ENCODE peak calls at places on chromosomes 13 and 19, in four cellular contexts. V is CD4-positive, CD25-positive, alpha-beta regulatory T cell; F is cardiac muscle cell; L is IMR-90. X is an unnamed sample. For H3K27me3, the result is how much of the 10 kb centered on the place peaks cover.

GRCh38 chr13:21175656-21176194 is 627 bp downstream of the SKA3 start:
- DNase-seq in F (no peak), V (no peak), L (peak), X (no peak)

GRCh38 chr13:50594276-50594970 is 249.1 kb downstream of the DLEU7 start:
- DNase-seq in F (no peak), V (peak), L (no peak), X (no peak)

GRCh38 chr13:20713751-20714150 is 10.3 kb downstream of the IL17D start:
- DNase-seq in V (no peak), F (no peak), L (peak), X (no peak)

GRCh38 chr13:51520524-51520923 is 63.7 kb upstream of the WDFY2 start:
- DNase-seq in V (no peak), F (no peak), L (peak), X (no peak)

GRCh38 chr19:55005684-55006488 is 32.2 kb downstream of the GP6 start:
- DNase-seq in F (peak), L (no peak), V (peak), X (peak)

GRCh38 chr13:19852766-19853165 is 10.7 kb downstream of the ZMYM5 start:
- DNase-seq in F (no peak), V (no peak), L (no peak), X (no peak)

GRCh38 chr13:43963726-43964125 is 84.0 kb downstream of the LACC1 start:
- DNase-seq in F (peak), V (no peak), L (no peak), X (no peak)

GRCh38 chr19:45311640-45312039 is 11.0 kb downstream of the CKM start:
- DNase-seq in F (no peak), L (no peak), V (no peak), X (no peak)

GRCh38 chr13:89925107-89925506 is 1422.4 kb upstream of the MIR17HG start:
- DNase-seq in L (peak), V (no peak), F (peak), X (no peak)

GRCh38 chr13:29925457-29925856 is 75.0 kb upstream of the UBL3 start:
- DNase-seq in L (peak), V (no peak), F (peak), X (no peak)

GRCh38 chr13:98771838-98772611 is 19.6 kb upstream of the SLC15A1 start:
- DNase-seq in L (no peak), F (no peak), V (no peak), X (no peak)

GRCh38 chr19:35107541-35107939 is 8.1 kb upstream of the FXYD3 start:
- DNase-seq in V (no peak), F (no peak), L (no peak), X (no peak)

GRCh38 chr13:40115456-40115855 is 460.0 kb downstream of the COG6 start:
- DNase-seq in V (no peak), L (no peak), F (no peak), X (no peak)

GRCh38 chr19:35704218-35704617 is at the start of gene ZBTB32:
- DNase-seq in L (peak), F (peak), V (peak), X (no peak)

GRCh38 chr13:100014621-100015020 is 33.0 kb downstream of the ZIC2 start:
- DNase-seq in L (no peak), F (no peak), V (no peak), X (no peak)

GRCh38 chr19:38730470-38730730 is 13.9 kb downstream of the CAPN12 start:
- DNase-seq in L (no peak), F (no peak), V (no peak), X (no peak)

GRCh38 chr13:54361460-54361859 is 1332.8 kb downstream of the OLFM4 start:
- DNase-seq in V (no peak), F (no peak), L (no peak), X (no peak)

GRCh38 chr19:17496337-17496997 is 15.0 kb upstream of the PGLS start:
- DNase-seq in L (peak), V (peak), F (peak), X (peak)

GRCh38 chr13:65292488-65292901 is 1937.6 kb downstream of the PCDH9 start:
- DNase-seq in V (no peak), F (peak), L (peak), X (no peak)

GRCh38 chr19:29615891-29616425 is 9.9 kb downstream of the POP4 start:
- DNase-seq in F (no peak), V (no peak), L (no peak), X (no peak)

GRCh38 chr19:45009625-45010255 is 8.5 kb downstream of the RELB start:
- DNase-seq in V (no peak), F (no peak), L (no peak), X (no peak)

GRCh38 chr19:37933965-37934364 is 27.0 kb downstream of the SIPA1L3 start:
- DNase-seq in L (peak), F (peak), V (no peak), X (no peak)

GRCh38 chr13:50969691-50970090 is 60.1 kb downstream of the RNASEH2B start:
- DNase-seq in V (peak), F (peak), L (no peak), X (no peak)

GRCh38 chr13:53017433-53017970 is 11.1 kb upstream of the OLFM4 start:
- DNase-seq in L (no peak), F (no peak), V (no peak), X (no peak)

GRCh38 chr19:42028304-42029216 is 34.5 kb upstream of the ATP1A3 start:
- DNase-seq in V (peak), L (no peak), F (no peak), X (no peak)

GRCh38 chr13:20501139-20501538 is 24.5 kb downstream of the CRYL1 start:
- DNase-seq in F (no peak), V (no peak), L (no peak), X (no peak)

GRCh38 chr19:18662972-18663732 is 20.3 kb upstream of the CRTC1 start:
- DNase-seq in L (no peak), V (no peak), F (no peak), X (no peak)

GRCh38 chr19:17687857-17688784 is at the start of gene UNC13A:
- DNase-seq in F (peak), L (peak), V (no peak), X (peak)

GRCh38 chr19:51398096-51398704 is 7.8 kb upstream of the C19orf84 start:
- DNase-seq in V (peak), F (peak), L (peak), X (peak)

GRCh38 chr19:50702870-50703829 is 16.5 kb downstream of the SHANK1 start:
- DNase-seq in L (peak), V (no peak), F (no peak), X (no peak)

GRCh38 chr19:14576363-14576762 is 4.5 kb upstream of the NDUFB7 start:
- DNase-seq in L (no peak), F (no peak), V (no peak), X (no peak)
- H3K27ac ChIP-seq in L (no peak), F (no peak), V (no peak), X (no peak)

GRCh38 chr19:13952154-13953020 is at the start of gene DCAF15:
- DNase-seq in L (peak), F (peak), V (peak), X (peak)

GRCh38 chr19:13951043-13951442 is 1.3 kb upstream of the DCAF15 start:
- DNase-seq in L (no peak), V (no peak), F (no peak), X (no peak)

GRCh38 chr19:13951799-13952153 is 533 bp upstream of the DCAF15 start:
- DNase-seq in F (no peak), V (no peak), L (no peak), X (no peak)

DNA sequence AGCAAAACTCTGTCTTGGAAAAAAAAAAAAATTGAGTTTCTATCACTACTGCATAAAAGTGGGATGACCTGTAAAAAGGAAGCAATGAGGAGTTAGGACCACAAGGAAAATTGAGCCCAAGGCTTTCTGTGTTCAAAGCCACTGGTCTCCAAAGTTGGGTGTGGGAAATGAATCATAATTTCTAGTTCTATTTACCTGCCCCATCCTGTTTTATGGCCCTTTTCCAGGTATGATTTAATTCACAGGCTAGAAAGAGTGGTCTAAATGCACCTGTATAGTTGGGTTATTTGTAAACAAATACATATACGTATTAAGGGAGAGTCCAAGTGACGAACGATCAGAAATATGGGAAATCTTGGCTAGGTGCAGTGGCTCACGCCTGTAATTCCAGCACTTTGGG is 5.9 kb upstream of the DCAF15 start:
- DNase-seq in V (no peak), L (no peak), F (no peak), X (no peak)
- H3K27me3 ChIP-seq in V (under half), L (under half), F (under half), X (under half)

DNA sequence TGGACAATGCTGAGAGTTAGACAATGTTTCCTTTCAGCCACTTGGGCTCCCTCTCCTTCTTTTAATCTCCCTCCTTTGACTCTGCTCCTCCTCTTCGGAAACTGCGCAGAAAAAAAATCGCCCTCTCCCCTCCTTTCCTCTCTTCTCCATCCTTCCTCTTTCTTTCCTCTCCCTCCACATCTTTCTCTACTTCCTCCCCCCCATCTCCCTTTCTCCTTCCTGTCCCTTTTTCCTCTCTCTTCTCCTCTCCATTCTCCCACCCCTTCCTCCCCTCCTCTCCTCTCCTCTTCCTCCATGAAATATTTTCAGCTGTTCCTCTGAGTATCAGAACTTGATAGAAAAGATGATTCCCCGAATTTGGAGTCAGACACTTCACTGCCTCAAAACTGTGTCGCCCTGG is 15.1 kb upstream of the PTPRS start:
- DNase-seq in V (no peak), F (no peak), L (no peak), X (no peak)
- H3K4me3 ChIP-seq in V (no peak), F (no peak), L (no peak), X (no peak)

DNA sequence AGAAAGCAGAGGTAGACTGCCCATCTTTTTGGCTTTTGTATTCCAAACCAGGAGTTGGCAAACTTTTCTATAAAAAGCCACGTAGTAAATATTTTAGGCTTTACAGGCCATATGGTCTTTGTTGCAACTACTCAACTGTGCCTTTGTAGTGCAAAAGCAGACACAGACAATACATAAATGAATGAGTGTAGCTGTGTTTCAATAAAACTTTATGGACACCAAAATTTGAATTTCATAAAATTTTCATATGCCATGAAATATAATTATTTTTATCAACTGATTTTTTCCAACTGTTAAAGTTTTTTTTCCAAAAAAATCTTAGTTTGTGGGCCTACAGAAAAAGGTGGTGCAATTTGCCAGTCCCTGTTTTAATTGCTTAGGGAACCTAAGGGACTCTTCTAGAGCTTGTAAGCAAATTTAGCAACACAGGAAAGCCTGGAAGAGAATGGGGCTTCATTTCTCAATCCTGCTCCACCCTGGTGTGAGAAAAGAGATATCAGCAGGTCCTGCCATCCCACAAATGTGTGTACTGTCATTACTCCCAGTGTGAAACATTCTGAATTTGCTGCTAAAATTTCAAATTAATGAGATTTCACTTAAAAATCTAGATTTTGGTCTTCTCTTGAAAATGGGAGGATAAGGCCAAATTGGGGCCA is 194.2 kb downstream of the RGCC start:
- DNase-seq in F (no peak), V (no peak), L (no peak), X (no peak)
- H3K27ac ChIP-seq in F (no peak), V (no peak), L (peak), X (no peak)

GRCh38 chr19:3233831-3234230 is 9.4 kb downstream of the CELF5 start:
- DNase-seq in V (no peak), F (no peak), L (no peak), X (no peak)

GRCh38 chr19:3234800-3235199 is 10.3 kb downstream of the CELF5 start:
- DNase-seq in V (no peak), L (no peak), F (no peak), X (no peak)

GRCh38 chr19:3231288-3231687 is 6.8 kb downstream of the CELF5 start:
- DNase-seq in L (no peak), F (no peak), V (no peak), X (no peak)

GRCh38 chr19:3229888-3230496 is 5.5 kb downstream of the CELF5 start:
- DNase-seq in F (no peak), V (no peak), L (no peak), X (no peak)

DNA sequence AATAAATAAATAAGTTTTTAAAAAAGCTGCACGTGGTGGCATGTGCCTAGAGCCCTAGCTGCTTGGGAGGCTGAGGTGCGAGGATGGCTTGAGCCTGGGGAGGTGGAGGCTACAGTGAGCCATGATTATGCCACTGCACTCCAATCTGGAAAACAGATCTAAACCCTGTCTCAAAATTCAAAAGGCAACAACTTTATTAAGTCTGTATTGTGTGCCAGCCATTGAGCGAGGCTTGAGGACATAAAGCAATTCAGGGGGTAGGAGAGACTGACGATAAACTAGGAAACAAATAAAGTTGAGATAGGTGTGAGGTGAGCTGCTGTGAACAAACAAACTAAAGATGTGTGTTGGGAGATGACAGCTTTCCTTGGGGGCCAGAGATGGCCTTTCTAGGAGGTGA is 8.7 kb downstream of the CELF5 start:
- DNase-seq in L (no peak), V (no peak), F (no peak), X (no peak)
- H3K27me3 ChIP-seq in L (under half), V (under half), F (under half), X (under half)

DNA sequence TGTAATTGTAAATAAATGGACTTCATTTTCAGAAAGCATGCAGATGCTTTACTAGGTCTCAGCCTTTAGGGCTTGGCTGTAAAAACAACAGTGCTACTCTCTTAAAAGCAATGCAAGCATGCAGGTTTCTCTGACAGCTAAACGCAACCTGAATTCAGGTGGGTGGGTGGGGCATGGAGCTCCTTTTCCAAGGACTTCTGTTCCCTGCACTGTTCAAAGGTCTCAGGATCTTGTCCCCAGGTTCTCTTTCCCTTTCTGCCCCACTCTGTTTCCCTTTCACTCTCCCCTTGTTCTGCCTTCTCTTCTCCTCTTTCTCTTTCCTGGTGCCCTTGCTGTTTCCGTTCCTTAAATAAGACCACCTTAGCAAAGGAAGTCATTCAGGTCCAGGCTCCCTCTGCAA is 1527.5 kb upstream of the SLC10A2 start:
- DNase-seq in V (no peak), F (no peak), L (no peak), X (no peak)
- H3K4me3 ChIP-seq in V (no peak), F (no peak), L (no peak), X (no peak)

DNA sequence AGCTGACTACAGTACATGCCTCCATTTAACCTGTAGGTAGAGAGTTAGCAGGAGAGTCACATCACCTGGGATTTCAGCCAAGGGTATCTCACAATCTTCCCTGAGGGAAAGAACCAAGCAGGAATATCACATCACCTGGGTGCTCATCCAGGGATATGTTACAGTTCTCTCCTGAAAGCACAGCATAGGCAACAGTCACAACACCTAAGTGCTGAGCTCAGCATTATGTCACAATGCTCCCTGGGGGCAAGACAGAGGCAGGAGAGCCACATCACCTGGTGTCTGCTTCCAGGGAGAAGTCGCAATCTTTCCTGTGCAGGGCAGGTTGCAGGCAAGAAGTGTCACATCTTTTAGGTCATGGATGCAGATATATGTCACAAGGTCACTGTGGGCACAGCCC is 9.4 kb upstream of the ZNF91 start:
- DNase-seq in L (no peak), F (no peak), V (no peak), X (no peak)
- H3K27ac ChIP-seq in L (no peak), F (no peak), V (no peak), X (no peak)

GRCh38 chr19:405138-405965 is 3.6 kb downstream of the C2CD4C start:
- DNase-seq in L (no peak), F (no peak), V (no peak), X (no peak)

GRCh38 chr19:408441-409005 is 424 bp downstream of the C2CD4C start:
- DNase-seq in V (no peak), L (no peak), F (peak), X (no peak)

GRCh38 chr19:407501-408440 is 1.2 kb downstream of the C2CD4C start:
- DNase-seq in V (no peak), F (no peak), L (no peak), X (no peak)

GRCh38 chr19:406999-407491 is 1.9 kb downstream of the C2CD4C start:
- DNase-seq in L (no peak), F (no peak), V (no peak), X (no peak)

DNA sequence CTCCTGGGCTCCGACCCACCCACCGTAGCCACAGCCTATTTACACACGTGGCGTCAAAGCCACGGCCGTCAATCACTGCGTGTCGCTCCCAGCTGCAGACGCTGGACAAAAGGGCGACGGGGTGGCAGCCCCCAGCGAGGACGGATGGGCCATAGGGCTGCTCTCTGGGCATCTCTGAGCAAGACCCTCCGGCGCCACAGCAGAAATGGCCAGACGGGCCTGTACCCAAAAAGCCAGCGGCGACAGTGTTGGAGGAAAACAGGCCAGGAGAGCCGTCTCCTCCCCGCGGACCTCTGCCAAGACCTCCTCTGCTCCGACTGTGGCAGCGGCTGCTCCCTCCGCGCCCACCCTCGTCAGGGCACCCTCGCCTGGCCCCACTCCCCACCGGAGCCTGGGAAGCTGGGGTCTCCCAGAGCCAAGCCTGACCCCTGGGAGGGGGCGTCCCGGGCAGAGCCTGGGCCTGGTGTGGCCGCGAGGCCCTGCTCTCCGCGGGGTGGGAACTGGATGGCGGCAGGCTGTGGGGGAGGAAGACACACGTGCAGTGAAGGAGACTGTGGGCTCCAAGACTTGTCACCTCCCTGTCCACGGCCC is 2.7 kb downstream of the C2CD4C start:
- DNase-seq in V (no peak), F (no peak), L (no peak), X (no peak)
- H3K27me3 ChIP-seq in V (under half), F (under half), L (under half), X (under half)

GRCh38 chr13:23044906-23045305 is 135.9 kb upstream of the SGCG start:
- DNase-seq in F (no peak), V (no peak), L (no peak), X (no peak)
- H3K4me3 ChIP-seq in F (no peak), V (no peak), L (no peak), X (no peak)